ENCODE peak calls at places on chromosomes 2 and 18, in eight cellular contexts. One of them, this sample, is unnamed.

GRCh38 chr2:105917216-105917615 is 172.5 kb downstream of the NCK2 start:
- DNase-seq in heart left ventricle: no peak
- DNase-seq in glutamatergic neuron: no peak
- DNase-seq in RWPE1: no peak
- DNase-seq in astrocyte of the cerebellum: no peak
- DNase-seq in A673: no peak
- DNase-seq in pancreas: no peak
- DNase-seq in B cell: no peak
- DNase-seq in this sample: no peak

GRCh38 chr2:239514753-239515152 is 113.9 kb upstream of the HDAC4 start:
- DNase-seq in A673: no peak
- DNase-seq in pancreas: no peak
- DNase-seq in heart left ventricle: no peak
- DNase-seq in astrocyte of the cerebellum: no peak
- DNase-seq in RWPE1: no peak
- DNase-seq in glutamatergic neuron: no peak
- DNase-seq in B cell: no peak
- DNase-seq in this sample: no peak

GRCh38 chr2:241853651-241854341 is 4.9 kb downstream of the PDCD1 start:
- DNase-seq in B cell: peak; percentile 44
- DNase-seq in A673: no peak
- DNase-seq in heart left ventricle: peak; percentile 82
- DNase-seq in pancreas: peak; percentile 77
- DNase-seq in glutamatergic neuron: peak; percentile 22
- DNase-seq in RWPE1: no peak
- DNase-seq in astrocyte of the cerebellum: no peak
- DNase-seq in this sample: no peak

GRCh38 chr2:187435078-187435477 is 13.0 kb downstream of the CALCRL start:
- DNase-seq in glutamatergic neuron: no peak
- DNase-seq in heart left ventricle: no peak
- DNase-seq in A673: no peak
- DNase-seq in pancreas: no peak
- DNase-seq in RWPE1: no peak
- DNase-seq in astrocyte of the cerebellum: no peak
- DNase-seq in B cell: no peak
- DNase-seq in this sample: no peak

GRCh38 chr2:108288534-108289106 is at the start of gene SULT1C2:
- DNase-seq in glutamatergic neuron: no peak
- DNase-seq in A673: peak; percentile 9
- DNase-seq in RWPE1: no peak
- DNase-seq in B cell: no peak
- DNase-seq in pancreas: no peak
- DNase-seq in heart left ventricle: no peak
- DNase-seq in astrocyte of the cerebellum: peak; percentile 78
- DNase-seq in this sample: peak; percentile 35

GRCh38 chr18:53754154-53754553 is 470.3 kb downstream of the MBD2 start:
- DNase-seq in heart left ventricle: no peak
- DNase-seq in B cell: no peak
- DNase-seq in glutamatergic neuron: no peak
- DNase-seq in astrocyte of the cerebellum: no peak
- DNase-seq in A673: no peak
- DNase-seq in pancreas: no peak
- DNase-seq in RWPE1: no peak
- DNase-seq in this sample: no peak

GRCh38 chr2:174614261-174614660 is 16.7 kb upstream of the WIPF1 start:
- DNase-seq in RWPE1: peak; percentile 55
- DNase-seq in A673: no peak
- DNase-seq in astrocyte of the cerebellum: no peak
- DNase-seq in heart left ventricle: no peak
- DNase-seq in glutamatergic neuron: no peak
- DNase-seq in pancreas: no peak
- DNase-seq in B cell: no peak
- DNase-seq in this sample: no peak

GRCh38 chr2:234770081-234770506 is 181.7 kb upstream of the SH3BP4 start:
- DNase-seq in heart left ventricle: no peak
- DNase-seq in B cell: no peak
- DNase-seq in glutamatergic neuron: peak; percentile 36
- DNase-seq in RWPE1: no peak
- DNase-seq in pancreas: no peak
- DNase-seq in astrocyte of the cerebellum: no peak
- DNase-seq in A673: peak; percentile 89
- DNase-seq in this sample: no peak

GRCh38 chr2:233266481-233266880 is 15.0 kb downstream of the ATG16L1 start:
- DNase-seq in B cell: no peak
- DNase-seq in pancreas: no peak
- DNase-seq in RWPE1: no peak
- DNase-seq in astrocyte of the cerebellum: no peak
- DNase-seq in heart left ventricle: no peak
- DNase-seq in A673: no peak
- DNase-seq in glutamatergic neuron: no peak
- DNase-seq in this sample: no peak

GRCh38 chr2:173550143-173550542 is 195.5 kb downstream of the CDCA7 start:
- DNase-seq in B cell: no peak
- DNase-seq in astrocyte of the cerebellum: no peak
- DNase-seq in A673: peak; percentile 10
- DNase-seq in heart left ventricle: no peak
- DNase-seq in RWPE1: no peak
- DNase-seq in glutamatergic neuron: no peak
- DNase-seq in pancreas: no peak
- DNase-seq in this sample: no peak

GRCh38 chr2:238388794-238389193 is 37.9 kb upstream of the ASB1 start:
- DNase-seq in pancreas: no peak
- DNase-seq in RWPE1: no peak
- DNase-seq in B cell: no peak
- DNase-seq in A673: no peak
- DNase-seq in astrocyte of the cerebellum: no peak
- DNase-seq in heart left ventricle: no peak
- DNase-seq in glutamatergic neuron: no peak
- DNase-seq in this sample: peak; percentile 24

GRCh38 chr18:8783335-8783993 is 78.1 kb downstream of the MTCL1 start:
- DNase-seq in astrocyte of the cerebellum: no peak
- DNase-seq in B cell: no peak
- DNase-seq in glutamatergic neuron: no peak
- DNase-seq in heart left ventricle: no peak
- DNase-seq in pancreas: no peak
- DNase-seq in RWPE1: no peak
- DNase-seq in A673: no peak
- DNase-seq in this sample: no peak

GRCh38 chr2:8544168-8544785 is 137.6 kb upstream of the ID2 start:
- DNase-seq in glutamatergic neuron: no peak
- DNase-seq in A673: no peak
- DNase-seq in pancreas: no peak
- DNase-seq in B cell: no peak
- DNase-seq in astrocyte of the cerebellum: no peak
- DNase-seq in RWPE1: no peak
- DNase-seq in heart left ventricle: no peak
- DNase-seq in this sample: no peak

GRCh38 chr2:169839954-169840746 is 12.9 kb downstream of the UBR3 start:
- DNase-seq in pancreas: no peak
- DNase-seq in A673: peak; percentile 53
- DNase-seq in heart left ventricle: no peak
- DNase-seq in B cell: no peak
- DNase-seq in RWPE1: no peak
- DNase-seq in astrocyte of the cerebellum: no peak
- DNase-seq in glutamatergic neuron: no peak
- DNase-seq in this sample: no peak

GRCh38 chr2:143575340-143575739 is 446.1 kb downstream of the ARHGAP15 start:
- DNase-seq in heart left ventricle: no peak
- DNase-seq in A673: peak; percentile 52
- DNase-seq in pancreas: no peak
- DNase-seq in B cell: no peak
- DNase-seq in glutamatergic neuron: no peak
- DNase-seq in astrocyte of the cerebellum: no peak
- DNase-seq in RWPE1: no peak
- DNase-seq in this sample: no peak
- TF ChIP-seq CTCF in heart left ventricle: no peak
- TF ChIP-seq CTCF in A673: peak; percentile 65
- TF ChIP-seq CTCF in pancreas: no peak
- TF ChIP-seq CTCF in B cell: no peak
- TF ChIP-seq CTCF in glutamatergic neuron: no peak
- TF ChIP-seq CTCF in astrocyte of the cerebellum: peak; percentile 43
- TF ChIP-seq CTCF in RWPE1: no peak
- TF ChIP-seq CTCF in this sample: peak; percentile 22

DNA sequence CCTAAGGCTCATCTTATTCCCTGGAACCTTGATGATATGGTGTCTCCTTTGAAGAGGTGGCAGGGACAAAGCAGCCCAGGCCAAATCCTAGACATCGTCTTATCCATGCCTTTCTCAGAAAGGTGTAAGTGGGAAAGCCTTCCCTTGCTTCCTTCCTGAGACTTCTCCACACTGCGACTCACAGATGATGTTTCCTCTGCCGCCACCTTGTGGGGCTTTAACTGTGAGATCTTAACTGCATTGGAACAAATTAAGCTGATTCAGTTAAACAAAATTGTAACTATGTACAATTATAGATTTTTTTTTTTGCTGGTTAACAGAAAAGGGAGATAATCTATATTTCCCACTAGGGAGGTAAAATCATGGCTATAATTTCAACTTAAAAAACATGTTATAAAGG is 10.0 kb upstream of the GCA start:
- DNase-seq in pancreas: no peak
- DNase-seq in B cell: no peak
- DNase-seq in A673: peak; percentile 51
- DNase-seq in astrocyte of the cerebellum: no peak
- DNase-seq in heart left ventricle: no peak
- DNase-seq in glutamatergic neuron: no peak
- DNase-seq in RWPE1: peak; percentile 16
- DNase-seq in this sample: peak; percentile 38
- TF ChIP-seq CTCF in pancreas: no peak
- TF ChIP-seq CTCF in B cell: peak; percentile 54
- TF ChIP-seq CTCF in A673: peak; percentile 65
- TF ChIP-seq CTCF in astrocyte of the cerebellum: peak; percentile 44
- TF ChIP-seq CTCF in heart left ventricle: no peak
- TF ChIP-seq CTCF in glutamatergic neuron: peak; percentile 32
- TF ChIP-seq CTCF in RWPE1: peak; percentile 61
- TF ChIP-seq CTCF in this sample: no peak

GRCh38 chr2:208407667-208408066 is 1.1 kb downstream of the PTH2R start:
- DNase-seq in RWPE1: peak; percentile 41
- DNase-seq in heart left ventricle: no peak
- DNase-seq in pancreas: no peak
- DNase-seq in A673: peak; percentile 39
- DNase-seq in B cell: peak; percentile 21
- DNase-seq in astrocyte of the cerebellum: no peak
- DNase-seq in glutamatergic neuron: no peak
- DNase-seq in this sample: no peak

DNA sequence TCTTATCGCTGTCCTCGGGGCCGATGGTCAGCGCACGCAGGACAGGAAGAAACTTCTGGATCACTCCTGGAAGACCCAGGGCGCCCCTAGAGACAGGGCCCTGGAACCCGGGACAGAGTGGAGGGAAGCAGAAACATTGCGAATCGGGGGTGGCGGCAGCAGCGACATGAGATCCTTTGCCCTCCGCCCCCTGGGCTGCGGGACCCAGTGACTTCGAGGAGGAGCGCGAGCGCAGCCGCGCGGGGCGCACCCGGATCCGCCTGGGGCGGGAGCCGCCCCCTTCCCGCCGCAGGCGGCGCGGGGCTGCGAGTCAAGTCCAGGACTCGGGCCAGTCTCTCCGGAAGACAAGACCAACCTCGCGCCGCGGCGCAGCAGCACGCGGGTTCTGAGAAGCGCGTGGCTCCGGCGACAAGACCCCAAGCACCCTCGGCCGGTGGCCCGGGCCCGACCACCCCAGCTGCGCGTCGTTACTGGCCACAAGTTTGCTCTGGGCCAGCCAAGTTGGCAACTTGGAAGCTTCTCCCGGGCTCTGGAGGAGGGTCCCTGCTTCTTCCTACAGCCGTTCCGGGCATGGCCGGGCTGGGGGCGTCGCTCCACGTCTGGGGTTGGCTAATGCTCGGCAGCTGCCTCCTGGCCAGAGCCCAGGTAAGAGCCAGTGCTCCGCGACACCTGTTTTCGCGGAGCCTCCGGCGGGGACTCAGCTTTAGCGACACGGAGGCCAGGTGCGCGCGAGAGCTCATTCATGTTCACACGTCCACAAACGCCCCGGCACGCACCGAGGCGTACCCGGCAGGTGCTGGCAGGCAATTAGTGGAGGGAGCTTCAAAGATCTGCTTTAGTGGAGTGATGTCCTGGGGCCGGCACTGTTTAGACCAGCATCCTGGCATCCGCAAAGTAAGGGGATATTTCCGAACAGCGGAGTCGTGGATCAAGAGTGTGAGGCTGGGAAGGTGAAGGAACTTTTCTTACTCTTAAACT is at the start of gene PTH2R:
- DNase-seq in heart left ventricle: peak; percentile 47
- DNase-seq in B cell: peak; percentile 25
- DNase-seq in A673: no peak
- DNase-seq in astrocyte of the cerebellum: no peak
- DNase-seq in RWPE1: no peak
- DNase-seq in pancreas: peak; percentile 79
- DNase-seq in glutamatergic neuron: peak; percentile 52
- DNase-seq in this sample: no peak
- TF ChIP-seq CTCF in heart left ventricle: no peak
- TF ChIP-seq CTCF in B cell: no peak
- TF ChIP-seq CTCF in A673: no peak
- TF ChIP-seq CTCF in astrocyte of the cerebellum: peak; percentile 6
- TF ChIP-seq CTCF in RWPE1: no peak
- TF ChIP-seq CTCF in pancreas: no peak
- TF ChIP-seq CTCF in glutamatergic neuron: no peak
- TF ChIP-seq CTCF in this sample: no peak

GRCh38 chr2:48912110-48912509 is 156.6 kb upstream of the LHCGR start:
- DNase-seq in RWPE1: no peak
- DNase-seq in B cell: no peak
- DNase-seq in A673: peak; percentile 38
- DNase-seq in astrocyte of the cerebellum: no peak
- DNase-seq in glutamatergic neuron: no peak
- DNase-seq in heart left ventricle: no peak
- DNase-seq in pancreas: no peak
- DNase-seq in this sample: no peak
- TF ChIP-seq CTCF in RWPE1: no peak
- TF ChIP-seq CTCF in B cell: no peak
- TF ChIP-seq CTCF in A673: peak; percentile 49
- TF ChIP-seq CTCF in astrocyte of the cerebellum: peak; percentile 23
- TF ChIP-seq CTCF in glutamatergic neuron: no peak
- TF ChIP-seq CTCF in heart left ventricle: no peak
- TF ChIP-seq CTCF in pancreas: no peak
- TF ChIP-seq CTCF in this sample: no peak